ENCODE peak calls at places on chromosomes 3 and 15, in four cellular contexts. One of them, this sample, is unnamed. For H3K4me1, the result is how much of the 10 kb centered on the place peaks cover.

GRCh38 chr3:50161320-50161719 is 6.2 kb downstream of the SEMA3F start:
- DNase-seq in PC-9: no peak
- DNase-seq in CD8-positive, alpha-beta T cell: no peak
- DNase-seq in naive thymus-derived CD4-positive, alpha-beta T cell: no peak
- DNase-seq in this sample: no peak

GRCh38 chr15:65082303-65082958 is 5.9 kb downstream of the KBTBD13 start:
- DNase-seq in PC-9: no peak
- DNase-seq in CD8-positive, alpha-beta T cell: no peak
- DNase-seq in naive thymus-derived CD4-positive, alpha-beta T cell: no peak
- DNase-seq in this sample: no peak

GRCh38 chr3:120615863-120616599 is 19.9 kb downstream of the NDUFB4 start:
- DNase-seq in PC-9: no peak
- DNase-seq in CD8-positive, alpha-beta T cell: no peak
- DNase-seq in naive thymus-derived CD4-positive, alpha-beta T cell: no peak
- DNase-seq in this sample: no peak

GRCh38 chr3:85801955-85802354 is 843.2 kb downstream of the CADM2 start:
- DNase-seq in PC-9: no peak
- DNase-seq in CD8-positive, alpha-beta T cell: no peak
- DNase-seq in naive thymus-derived CD4-positive, alpha-beta T cell: no peak
- DNase-seq in this sample: no peak

GRCh38 chr3:38969321-38970235 is 82.2 kb downstream of the SCN11A start:
- DNase-seq in PC-9: no peak
- DNase-seq in CD8-positive, alpha-beta T cell: no peak
- DNase-seq in naive thymus-derived CD4-positive, alpha-beta T cell: no peak
- DNase-seq in this sample: no peak

GRCh38 chr3:188720636-188721035 is 451.1 kb upstream of the TPRG1 start:
- DNase-seq in PC-9: no peak
- DNase-seq in CD8-positive, alpha-beta T cell: no peak
- DNase-seq in naive thymus-derived CD4-positive, alpha-beta T cell: no peak
- DNase-seq in this sample: no peak

GRCh38 chr3:36918050-36918449 is 26.8 kb downstream of the TRANK1 start:
- DNase-seq in PC-9: no peak
- DNase-seq in CD8-positive, alpha-beta T cell: no peak
- DNase-seq in naive thymus-derived CD4-positive, alpha-beta T cell: no peak
- DNase-seq in this sample: peak

GRCh38 chr3:40258555-40258954 is 51.0 kb upstream of the EIF1B start:
- DNase-seq in PC-9: peak
- DNase-seq in CD8-positive, alpha-beta T cell: no peak
- DNase-seq in naive thymus-derived CD4-positive, alpha-beta T cell: no peak
- DNase-seq in this sample: no peak

GRCh38 chr3:174439621-174440349 is 419.3 kb upstream of the NAALADL2 start:
- DNase-seq in PC-9: peak
- DNase-seq in CD8-positive, alpha-beta T cell: no peak
- DNase-seq in naive thymus-derived CD4-positive, alpha-beta T cell: no peak
- DNase-seq in this sample: no peak

GRCh38 chr3:188274249-188274915 is 120.4 kb downstream of the LPP start:
- DNase-seq in PC-9: no peak
- DNase-seq in CD8-positive, alpha-beta T cell: no peak
- DNase-seq in naive thymus-derived CD4-positive, alpha-beta T cell: no peak
- DNase-seq in this sample: no peak

GRCh38 chr3:50811893-50812292 is 137.2 kb downstream of the DOCK3 start:
- DNase-seq in PC-9: no peak
- DNase-seq in CD8-positive, alpha-beta T cell: no peak
- DNase-seq in naive thymus-derived CD4-positive, alpha-beta T cell: no peak
- DNase-seq in this sample: no peak

GRCh38 chr3:37221407-37221806 is 47.0 kb upstream of the LRRFIP2 start:
- DNase-seq in PC-9: peak
- DNase-seq in CD8-positive, alpha-beta T cell: no peak
- DNase-seq in naive thymus-derived CD4-positive, alpha-beta T cell: no peak
- DNase-seq in this sample: no peak

GRCh38 chr3:58217209-58217811 is 6.5 kb upstream of the DNASE1L3 start:
- DNase-seq in PC-9: peak
- DNase-seq in CD8-positive, alpha-beta T cell: peak
- DNase-seq in naive thymus-derived CD4-positive, alpha-beta T cell: peak
- DNase-seq in this sample: peak

GRCh38 chr3:72739521-72740466 is 108.5 kb downstream of the SHQ1 start:
- DNase-seq in PC-9: no peak
- DNase-seq in CD8-positive, alpha-beta T cell: no peak
- DNase-seq in naive thymus-derived CD4-positive, alpha-beta T cell: no peak
- DNase-seq in this sample: no peak

GRCh38 chr15:91942676-91943417 is 89.3 kb downstream of the SLCO3A1 start:
- DNase-seq in PC-9: peak
- DNase-seq in CD8-positive, alpha-beta T cell: no peak
- DNase-seq in naive thymus-derived CD4-positive, alpha-beta T cell: peak
- DNase-seq in this sample: peak

GRCh38 chr15:36075333-36075732 is 504.1 kb upstream of the CDIN1 start:
- DNase-seq in PC-9: no peak
- DNase-seq in CD8-positive, alpha-beta T cell: no peak
- DNase-seq in naive thymus-derived CD4-positive, alpha-beta T cell: no peak
- DNase-seq in this sample: no peak

GRCh38 chr3:178385280-178385952 is 150.8 kb upstream of the KCNMB2 start:
- DNase-seq in PC-9: no peak
- DNase-seq in CD8-positive, alpha-beta T cell: peak
- DNase-seq in naive thymus-derived CD4-positive, alpha-beta T cell: peak
- DNase-seq in this sample: peak

GRCh38 chr3:22713936-22714335 is 489.2 kb upstream of the UBE2E2 start:
- DNase-seq in PC-9: peak
- DNase-seq in CD8-positive, alpha-beta T cell: no peak
- DNase-seq in naive thymus-derived CD4-positive, alpha-beta T cell: no peak
- DNase-seq in this sample: no peak

GRCh38 chr15:61281328-61281727 is 52.2 kb upstream of the RORA start:
- DNase-seq in PC-9: no peak
- DNase-seq in CD8-positive, alpha-beta T cell: no peak
- DNase-seq in naive thymus-derived CD4-positive, alpha-beta T cell: no peak
- DNase-seq in this sample: no peak

GRCh38 chr15:73325191-73325980 is 43.4 kb downstream of the HCN4 start:
- DNase-seq in PC-9: no peak
- DNase-seq in CD8-positive, alpha-beta T cell: no peak
- DNase-seq in naive thymus-derived CD4-positive, alpha-beta T cell: no peak
- DNase-seq in this sample: peak

GRCh38 chr15:40333922-40334492 is 6.7 kb downstream of the CCDC9B start:
- DNase-seq in PC-9: no peak
- DNase-seq in CD8-positive, alpha-beta T cell: peak
- DNase-seq in naive thymus-derived CD4-positive, alpha-beta T cell: peak
- DNase-seq in this sample: no peak

GRCh38 chr15:41933771-41934170 is 38.6 kb downstream of the EHD4 start:
- DNase-seq in PC-9: peak
- DNase-seq in CD8-positive, alpha-beta T cell: no peak
- DNase-seq in naive thymus-derived CD4-positive, alpha-beta T cell: no peak
- DNase-seq in this sample: no peak
- H3K4me1 ChIP-seq in PC-9: half or more
- H3K4me1 ChIP-seq in CD8-positive, alpha-beta T cell: half or more
- H3K4me1 ChIP-seq in naive thymus-derived CD4-positive, alpha-beta T cell: half or more
- H3K4me1 ChIP-seq in this sample: under half

GRCh38 chr15:42502472-42502871 is 7.0 kb downstream of the SNAP23 start:
- DNase-seq in PC-9: no peak
- DNase-seq in CD8-positive, alpha-beta T cell: no peak
- DNase-seq in naive thymus-derived CD4-positive, alpha-beta T cell: no peak
- DNase-seq in this sample: no peak
- H3K4me1 ChIP-seq in PC-9: under half
- H3K4me1 ChIP-seq in CD8-positive, alpha-beta T cell: under half
- H3K4me1 ChIP-seq in naive thymus-derived CD4-positive, alpha-beta T cell: under half
- H3K4me1 ChIP-seq in this sample: under half

GRCh38 chr3:125039897-125040175 is 16.0 kb downstream of the HEG1 start:
- DNase-seq in PC-9: no peak
- DNase-seq in CD8-positive, alpha-beta T cell: no peak
- DNase-seq in naive thymus-derived CD4-positive, alpha-beta T cell: no peak
- DNase-seq in this sample: no peak
- H3K4me1 ChIP-seq in PC-9: under half
- H3K4me1 ChIP-seq in CD8-positive, alpha-beta T cell: under half
- H3K4me1 ChIP-seq in naive thymus-derived CD4-positive, alpha-beta T cell: under half
- H3K4me1 ChIP-seq in this sample: under half

GRCh38 chr3:10456981-10457380 is 48.4 kb downstream of the ATP2B2 start:
- DNase-seq in PC-9: no peak
- DNase-seq in CD8-positive, alpha-beta T cell: no peak
- DNase-seq in naive thymus-derived CD4-positive, alpha-beta T cell: no peak
- DNase-seq in this sample: no peak

GRCh38 chr3:10454907-10455306 is 50.5 kb downstream of the ATP2B2 start:
- DNase-seq in PC-9: no peak
- DNase-seq in CD8-positive, alpha-beta T cell: no peak
- DNase-seq in naive thymus-derived CD4-positive, alpha-beta T cell: no peak
- DNase-seq in this sample: no peak

GRCh38 chr3:10459954-10460754 is 45.2 kb downstream of the ATP2B2 start:
- DNase-seq in PC-9: peak
- DNase-seq in CD8-positive, alpha-beta T cell: peak
- DNase-seq in naive thymus-derived CD4-positive, alpha-beta T cell: peak
- DNase-seq in this sample: peak

GRCh38 chr3:10455515-10455914 is 49.9 kb downstream of the ATP2B2 start:
- DNase-seq in PC-9: no peak
- DNase-seq in CD8-positive, alpha-beta T cell: no peak
- DNase-seq in naive thymus-derived CD4-positive, alpha-beta T cell: no peak
- DNase-seq in this sample: no peak

DNA sequence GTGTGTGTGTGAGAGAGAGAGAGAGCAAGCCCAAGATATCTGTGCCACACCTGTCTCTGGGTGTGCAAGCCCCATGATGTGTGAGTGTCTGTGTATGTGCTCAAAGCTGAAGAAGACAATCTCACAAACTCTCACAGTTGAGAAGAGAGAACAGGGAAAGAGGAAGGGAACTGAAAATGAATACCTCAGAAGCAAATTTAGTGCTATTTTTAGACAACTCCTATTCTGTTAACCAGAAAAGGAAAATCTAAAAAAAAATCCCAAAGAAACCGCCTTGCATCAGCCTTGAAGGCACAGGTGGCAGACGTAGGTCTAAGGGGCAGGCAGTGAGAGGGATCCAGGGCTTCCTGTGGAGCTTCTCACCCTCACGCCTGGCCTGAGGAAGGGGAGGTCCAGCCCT is 47.8 kb downstream of the ATP2B2 start:
- DNase-seq in PC-9: no peak
- DNase-seq in CD8-positive, alpha-beta T cell: no peak
- DNase-seq in naive thymus-derived CD4-positive, alpha-beta T cell: no peak
- DNase-seq in this sample: no peak
- H3K4me1 ChIP-seq in PC-9: under half
- H3K4me1 ChIP-seq in CD8-positive, alpha-beta T cell: under half
- H3K4me1 ChIP-seq in naive thymus-derived CD4-positive, alpha-beta T cell: under half
- H3K4me1 ChIP-seq in this sample: under half

GRCh38 chr3:23809840-23810341 is 4.1 kb downstream of the UBE2E1 start:
- DNase-seq in PC-9: no peak
- DNase-seq in CD8-positive, alpha-beta T cell: no peak
- DNase-seq in naive thymus-derived CD4-positive, alpha-beta T cell: peak
- DNase-seq in this sample: peak
- H3K4me1 ChIP-seq in PC-9: half or more
- H3K4me1 ChIP-seq in CD8-positive, alpha-beta T cell: under half
- H3K4me1 ChIP-seq in naive thymus-derived CD4-positive, alpha-beta T cell: under half
- H3K4me1 ChIP-seq in this sample: under half

GRCh38 chr15:46589088-46589487 is 954.3 kb downstream of the SQOR start:
- DNase-seq in PC-9: no peak
- DNase-seq in CD8-positive, alpha-beta T cell: no peak
- DNase-seq in naive thymus-derived CD4-positive, alpha-beta T cell: no peak
- DNase-seq in this sample: no peak
- H3K4me1 ChIP-seq in PC-9: under half
- H3K4me1 ChIP-seq in CD8-positive, alpha-beta T cell: under half
- H3K4me1 ChIP-seq in naive thymus-derived CD4-positive, alpha-beta T cell: under half
- H3K4me1 ChIP-seq in this sample: under half

GRCh38 chr3:114409291-114409690 is 115.5 kb downstream of the TIGIT start:
- DNase-seq in PC-9: no peak
- DNase-seq in CD8-positive, alpha-beta T cell: no peak
- DNase-seq in naive thymus-derived CD4-positive, alpha-beta T cell: no peak
- DNase-seq in this sample: no peak
- H3K4me1 ChIP-seq in PC-9: under half
- H3K4me1 ChIP-seq in CD8-positive, alpha-beta T cell: under half
- H3K4me1 ChIP-seq in naive thymus-derived CD4-positive, alpha-beta T cell: under half
- H3K4me1 ChIP-seq in this sample: under half

DNA sequence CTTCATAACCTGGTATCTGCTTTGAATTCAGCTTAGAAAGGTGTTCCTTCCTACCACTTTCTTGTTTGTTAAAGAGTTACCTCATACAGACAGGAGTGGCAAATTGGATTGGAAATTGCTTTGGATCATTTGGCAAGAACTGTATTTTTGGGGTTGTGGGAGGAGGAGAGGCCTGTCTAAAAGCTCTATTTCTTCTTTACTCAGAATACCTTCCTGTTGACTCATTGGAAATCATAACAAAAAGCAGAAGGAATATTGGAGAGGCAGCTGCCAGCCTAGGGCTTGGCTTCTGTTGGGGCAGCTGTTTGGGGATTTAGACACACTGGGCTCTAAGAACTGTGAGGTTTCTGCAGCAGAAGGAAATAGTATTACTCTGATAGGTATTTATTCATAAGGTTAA is 14.2 kb downstream of the IQGAP1 start:
- DNase-seq in PC-9: peak
- DNase-seq in CD8-positive, alpha-beta T cell: no peak
- DNase-seq in naive thymus-derived CD4-positive, alpha-beta T cell: no peak
- DNase-seq in this sample: no peak
- H3K4me1 ChIP-seq in PC-9: half or more
- H3K4me1 ChIP-seq in CD8-positive, alpha-beta T cell: under half
- H3K4me1 ChIP-seq in naive thymus-derived CD4-positive, alpha-beta T cell: under half
- H3K4me1 ChIP-seq in this sample: under half

DNA sequence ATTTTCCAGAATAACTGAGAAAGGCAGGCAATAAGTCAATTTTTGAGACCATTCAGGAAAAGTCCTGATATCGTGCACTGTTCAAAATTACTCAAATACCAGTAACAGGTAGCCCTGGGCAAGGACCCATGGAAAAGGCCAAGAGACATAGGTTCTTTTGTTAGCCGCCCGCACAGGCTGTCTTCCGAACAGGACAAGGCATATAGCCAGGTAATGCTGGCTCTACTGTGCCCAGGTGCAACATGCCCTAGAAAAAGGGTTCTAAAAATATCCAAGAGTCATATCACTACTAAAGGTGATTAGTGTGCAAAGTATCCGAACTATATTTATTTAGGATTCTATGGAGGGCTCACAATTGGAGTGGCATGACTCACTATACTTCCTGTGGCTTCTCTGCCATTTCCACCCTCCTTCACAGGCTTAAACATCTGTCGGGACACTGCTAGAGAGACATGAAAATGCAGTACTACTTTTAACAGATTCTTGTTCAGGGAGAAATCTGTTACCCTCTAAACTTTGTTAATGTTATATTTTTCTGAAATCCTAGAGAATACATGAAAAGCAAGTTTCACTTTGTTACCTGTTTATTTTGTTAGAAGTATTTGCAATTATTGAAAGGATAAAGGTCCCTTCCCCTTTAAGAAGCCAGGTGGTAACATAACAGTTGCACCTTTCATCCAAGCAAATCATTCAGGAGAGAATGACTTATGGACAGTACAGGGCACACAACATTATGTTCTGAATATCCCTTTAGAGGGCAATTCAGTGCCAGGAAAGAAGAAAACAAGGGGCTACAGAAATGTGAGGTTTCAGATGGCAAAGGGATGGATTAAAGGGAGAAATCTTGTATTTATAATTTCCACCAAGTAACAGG is 293.3 kb upstream of the THBS1 start:
- DNase-seq in PC-9: no peak
- DNase-seq in CD8-positive, alpha-beta T cell: no peak
- DNase-seq in naive thymus-derived CD4-positive, alpha-beta T cell: no peak
- DNase-seq in this sample: no peak
- H3K4me1 ChIP-seq in PC-9: under half
- H3K4me1 ChIP-seq in CD8-positive, alpha-beta T cell: under half
- H3K4me1 ChIP-seq in naive thymus-derived CD4-positive, alpha-beta T cell: under half
- H3K4me1 ChIP-seq in this sample: under half

This sample was measured in MM.1S.